ENCODE peak calls at places on chromosome 5, in ten cellular contexts. One of them, this sample, is unnamed.

GRCh38 chr5:139287890-139288635 is 5.5 kb upstream of the MATR3 start:
- DNase-seq in mucosa of descending colon: no peak
- DNase-seq in fibroblast of mammary gland: peak; percentile 38
- DNase-seq in sigmoid colon: no peak
- DNase-seq in body of pancreas: no peak
- DNase-seq in GM23338: no peak
- DNase-seq in fibroblast of pulmonary artery: peak; percentile 24
- DNase-seq in AG09319: no peak
- DNase-seq in nephron progenitor cell: no peak
- DNase-seq in pancreas: no peak
- DNase-seq in this sample: no peak

GRCh38 chr5:95446009-95446408 is 54.8 kb downstream of the FAM81B start:
- DNase-seq in AG09319: peak; percentile 2
- DNase-seq in sigmoid colon: no peak
- DNase-seq in GM23338: no peak
- DNase-seq in pancreas: no peak
- DNase-seq in nephron progenitor cell: no peak
- DNase-seq in fibroblast of pulmonary artery: peak; percentile 77
- DNase-seq in body of pancreas: no peak
- DNase-seq in mucosa of descending colon: no peak
- DNase-seq in fibroblast of mammary gland: peak; percentile 14
- DNase-seq in this sample: peak; percentile 22

GRCh38 chr5:180399391-180399790 is 46.3 kb upstream of the GFPT2 start:
- DNase-seq in fibroblast of mammary gland: peak; percentile 53
- DNase-seq in AG09319: no peak
- DNase-seq in fibroblast of pulmonary artery: no peak
- DNase-seq in body of pancreas: no peak
- DNase-seq in pancreas: no peak
- DNase-seq in GM23338: no peak
- DNase-seq in mucosa of descending colon: no peak
- DNase-seq in sigmoid colon: no peak
- DNase-seq in nephron progenitor cell: no peak
- DNase-seq in this sample: no peak

GRCh38 chr5:16557477-16557876 is 59.3 kb downstream of the RETREG1 start:
- DNase-seq in fibroblast of mammary gland: no peak
- DNase-seq in AG09319: no peak
- DNase-seq in fibroblast of pulmonary artery: no peak
- DNase-seq in pancreas: no peak
- DNase-seq in sigmoid colon: no peak
- DNase-seq in body of pancreas: no peak
- DNase-seq in nephron progenitor cell: no peak
- DNase-seq in mucosa of descending colon: no peak
- DNase-seq in GM23338: no peak
- DNase-seq in this sample: no peak

GRCh38 chr5:141349917-141350619 is at the start of gene PCDHGB1:
- DNase-seq in pancreas: no peak
- DNase-seq in fibroblast of pulmonary artery: peak; percentile 66
- DNase-seq in sigmoid colon: no peak
- DNase-seq in nephron progenitor cell: peak; percentile 38
- DNase-seq in body of pancreas: peak; percentile 54
- DNase-seq in GM23338: peak; percentile 95
- DNase-seq in mucosa of descending colon: peak; percentile 42
- DNase-seq in AG09319: no peak
- DNase-seq in fibroblast of mammary gland: peak; percentile 60
- DNase-seq in this sample: peak; percentile 64

GRCh38 chr5:141647242-141647641 is 4.0 kb downstream of the FCHSD1 start:
- DNase-seq in pancreas: no peak
- DNase-seq in sigmoid colon: no peak
- DNase-seq in nephron progenitor cell: no peak
- DNase-seq in body of pancreas: no peak
- DNase-seq in fibroblast of pulmonary artery: no peak
- DNase-seq in AG09319: no peak
- DNase-seq in GM23338: no peak
- DNase-seq in mucosa of descending colon: no peak
- DNase-seq in fibroblast of mammary gland: no peak
- DNase-seq in this sample: no peak

GRCh38 chr5:17374973-17375844 is 122.8 kb upstream of the TAF11L2 start:
- DNase-seq in fibroblast of pulmonary artery: peak; percentile 48
- DNase-seq in GM23338: peak; percentile 73
- DNase-seq in AG09319: no peak
- DNase-seq in pancreas: no peak
- DNase-seq in fibroblast of mammary gland: peak; percentile 13
- DNase-seq in body of pancreas: peak; percentile 22
- DNase-seq in mucosa of descending colon: no peak
- DNase-seq in sigmoid colon: no peak
- DNase-seq in nephron progenitor cell: no peak
- DNase-seq in this sample: peak; percentile 66

GRCh38 chr5:74342948-74343682 is 297.4 kb downstream of the ENC1 start:
- DNase-seq in fibroblast of pulmonary artery: peak; percentile 47
- DNase-seq in GM23338: no peak
- DNase-seq in sigmoid colon: no peak
- DNase-seq in nephron progenitor cell: no peak
- DNase-seq in fibroblast of mammary gland: peak; percentile 30
- DNase-seq in body of pancreas: no peak
- DNase-seq in AG09319: no peak
- DNase-seq in pancreas: no peak
- DNase-seq in mucosa of descending colon: no peak
- DNase-seq in this sample: peak; percentile 59

GRCh38 chr5:150565868-150566267 is 57.9 kb downstream of the NDST1 start:
- DNase-seq in sigmoid colon: peak; percentile 22
- DNase-seq in body of pancreas: no peak
- DNase-seq in mucosa of descending colon: no peak
- DNase-seq in fibroblast of pulmonary artery: no peak
- DNase-seq in AG09319: no peak
- DNase-seq in pancreas: no peak
- DNase-seq in fibroblast of mammary gland: no peak
- DNase-seq in nephron progenitor cell: no peak
- DNase-seq in GM23338: no peak
- DNase-seq in this sample: no peak

GRCh38 chr5:150560401-150561191 is 52.7 kb downstream of the NDST1 start:
- DNase-seq in nephron progenitor cell: peak; percentile 91
- DNase-seq in fibroblast of mammary gland: peak; percentile 84
- DNase-seq in GM23338: peak; percentile 96
- DNase-seq in AG09319: peak; percentile 68
- DNase-seq in sigmoid colon: peak; percentile 93
- DNase-seq in body of pancreas: peak; percentile 94
- DNase-seq in pancreas: peak; percentile 77
- DNase-seq in mucosa of descending colon: no peak
- DNase-seq in fibroblast of pulmonary artery: peak; percentile 92
- DNase-seq in this sample: peak; percentile 61

GRCh38 chr5:150561192-150561512 is 53.2 kb downstream of the NDST1 start:
- DNase-seq in nephron progenitor cell: no peak
- DNase-seq in pancreas: no peak
- DNase-seq in fibroblast of pulmonary artery: no peak
- DNase-seq in fibroblast of mammary gland: no peak
- DNase-seq in AG09319: no peak
- DNase-seq in body of pancreas: no peak
- DNase-seq in GM23338: no peak
- DNase-seq in sigmoid colon: no peak
- DNase-seq in mucosa of descending colon: no peak
- DNase-seq in this sample: no peak

GRCh38 chr5:150561571-150562295 is 53.8 kb downstream of the NDST1 start:
- DNase-seq in body of pancreas: no peak
- DNase-seq in mucosa of descending colon: no peak
- DNase-seq in GM23338: no peak
- DNase-seq in sigmoid colon: peak; percentile 44
- DNase-seq in pancreas: no peak
- DNase-seq in nephron progenitor cell: no peak
- DNase-seq in AG09319: no peak
- DNase-seq in fibroblast of mammary gland: no peak
- DNase-seq in fibroblast of pulmonary artery: no peak
- DNase-seq in this sample: no peak

GRCh38 chr5:150562832-150563231 is 54.9 kb downstream of the NDST1 start:
- DNase-seq in sigmoid colon: no peak
- DNase-seq in fibroblast of mammary gland: peak; percentile 74
- DNase-seq in nephron progenitor cell: peak; percentile 33
- DNase-seq in GM23338: peak; percentile 79
- DNase-seq in mucosa of descending colon: no peak
- DNase-seq in fibroblast of pulmonary artery: peak; percentile 84
- DNase-seq in AG09319: no peak
- DNase-seq in pancreas: no peak
- DNase-seq in body of pancreas: peak; percentile 50
- DNase-seq in this sample: peak; percentile 51
- TF ChIP-seq CTCF in sigmoid colon: no peak
- TF ChIP-seq CTCF in fibroblast of mammary gland: peak; percentile 71
- TF ChIP-seq CTCF in nephron progenitor cell: peak; percentile 56
- TF ChIP-seq CTCF in GM23338: peak; percentile 65
- TF ChIP-seq CTCF in mucosa of descending colon: peak; percentile 36
- TF ChIP-seq CTCF in fibroblast of pulmonary artery: peak; percentile 62
- TF ChIP-seq CTCF in AG09319: peak; percentile 46
- TF ChIP-seq CTCF in pancreas: peak; percentile 12
- TF ChIP-seq CTCF in body of pancreas: peak; percentile 13
- TF ChIP-seq CTCF in this sample: peak; percentile 38

DNA sequence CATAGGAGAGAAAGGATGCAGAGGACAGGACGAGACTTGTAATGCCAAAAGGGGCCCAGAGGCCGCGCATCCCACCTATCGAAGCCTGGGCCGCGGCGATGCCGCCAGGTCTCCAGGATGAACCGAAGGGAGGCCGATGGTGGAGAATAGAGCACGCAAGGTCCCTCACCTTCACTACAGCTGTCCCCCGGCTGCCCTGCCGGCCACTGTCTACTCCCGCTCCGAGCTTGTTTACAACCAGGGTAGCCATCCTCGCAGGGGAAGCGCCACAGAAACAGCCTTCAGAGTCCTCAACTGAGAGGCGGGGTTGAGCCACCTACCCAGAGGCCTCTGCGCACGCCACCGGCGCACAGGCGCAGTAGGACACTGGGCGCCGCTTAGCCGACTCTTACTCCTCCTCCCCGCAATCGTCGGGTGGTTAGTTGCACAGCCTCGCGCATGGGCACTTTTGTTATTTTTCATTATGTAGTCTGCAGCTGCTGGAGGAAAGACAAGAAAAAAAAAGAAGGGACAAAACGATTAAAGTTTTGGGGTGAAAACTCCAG is at the start of gene TRIM23:
- DNase-seq in GM23338: peak; percentile 93
- DNase-seq in fibroblast of pulmonary artery: peak; percentile 95
- DNase-seq in body of pancreas: peak; percentile 95
- DNase-seq in pancreas: peak; percentile 88
- DNase-seq in nephron progenitor cell: peak; percentile 88
- DNase-seq in fibroblast of mammary gland: peak; percentile 90
- DNase-seq in mucosa of descending colon: peak; percentile 93
- DNase-seq in AG09319: peak; percentile 78
- DNase-seq in sigmoid colon: peak; percentile 96
- DNase-seq in this sample: peak; percentile 91
- TF ChIP-seq CTCF in GM23338: no peak
- TF ChIP-seq CTCF in fibroblast of pulmonary artery: no peak
- TF ChIP-seq CTCF in body of pancreas: no peak
- TF ChIP-seq CTCF in pancreas: no peak
- TF ChIP-seq CTCF in nephron progenitor cell: no peak
- TF ChIP-seq CTCF in fibroblast of mammary gland: peak; percentile 6
- TF ChIP-seq CTCF in mucosa of descending colon: no peak
- TF ChIP-seq CTCF in AG09319: no peak
- TF ChIP-seq CTCF in sigmoid colon: no peak
- TF ChIP-seq CTCF in this sample: no peak

DNA sequence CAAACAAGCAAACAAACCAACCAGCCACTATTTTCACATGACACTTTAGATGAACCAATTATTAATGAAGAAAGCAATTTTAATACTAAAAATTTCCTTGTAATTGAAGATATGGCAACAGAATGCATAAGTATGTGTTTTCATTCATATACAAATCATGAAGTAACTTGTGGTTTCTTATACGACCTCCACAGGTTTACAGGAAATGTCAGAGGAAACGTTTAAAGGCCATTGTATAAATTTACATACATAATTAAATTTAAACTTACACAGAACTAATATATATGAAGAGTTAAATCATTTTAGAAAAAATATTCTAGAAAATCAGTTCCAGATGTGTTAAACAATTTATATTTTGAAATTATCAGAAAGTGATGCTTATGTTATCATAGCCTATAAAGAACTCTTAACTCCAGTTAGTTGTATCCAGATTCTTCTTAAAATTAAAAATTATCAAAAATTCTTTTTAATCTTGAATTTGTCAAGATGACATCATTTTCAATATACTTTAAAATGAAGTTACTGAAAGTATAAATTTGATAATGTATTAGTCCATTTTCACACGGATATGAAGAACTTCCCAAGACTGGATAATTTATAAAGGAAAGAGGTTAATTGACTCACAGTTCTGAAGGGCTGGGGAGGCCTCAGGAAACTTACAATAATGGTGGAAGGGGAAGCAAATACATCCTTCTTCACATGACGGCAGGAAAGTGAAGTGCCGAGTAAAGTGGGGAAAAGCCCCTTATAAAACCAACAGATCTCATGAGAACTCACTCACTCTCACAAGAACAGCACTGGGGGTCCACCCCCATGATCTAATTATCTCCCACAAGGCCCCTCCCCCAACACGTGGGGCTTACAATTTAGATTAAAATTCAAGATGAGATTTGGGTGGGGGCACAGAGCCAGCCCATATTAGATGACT is 192.0 kb downstream of the PIK3R1 start:
- DNase-seq in sigmoid colon: no peak
- DNase-seq in GM23338: no peak
- DNase-seq in body of pancreas: no peak
- DNase-seq in fibroblast of pulmonary artery: no peak
- DNase-seq in mucosa of descending colon: no peak
- DNase-seq in pancreas: no peak
- DNase-seq in fibroblast of mammary gland: no peak
- DNase-seq in AG09319: no peak
- DNase-seq in nephron progenitor cell: no peak
- DNase-seq in this sample: no peak
- TF ChIP-seq CTCF in sigmoid colon: no peak
- TF ChIP-seq CTCF in GM23338: no peak
- TF ChIP-seq CTCF in body of pancreas: no peak
- TF ChIP-seq CTCF in fibroblast of pulmonary artery: no peak
- TF ChIP-seq CTCF in mucosa of descending colon: no peak
- TF ChIP-seq CTCF in pancreas: no peak
- TF ChIP-seq CTCF in fibroblast of mammary gland: no peak
- TF ChIP-seq CTCF in AG09319: no peak
- TF ChIP-seq CTCF in nephron progenitor cell: no peak
- TF ChIP-seq CTCF in this sample: no peak

GRCh38 chr5:134038143-134038542 is 33.4 kb upstream of the VDAC1 start:
- DNase-seq in pancreas: no peak
- DNase-seq in nephron progenitor cell: no peak
- DNase-seq in mucosa of descending colon: no peak
- DNase-seq in fibroblast of pulmonary artery: no peak
- DNase-seq in AG09319: no peak
- DNase-seq in GM23338: no peak
- DNase-seq in fibroblast of mammary gland: no peak
- DNase-seq in body of pancreas: no peak
- DNase-seq in sigmoid colon: no peak
- DNase-seq in this sample: no peak

GRCh38 chr5:134043793-134044525 is 39.2 kb upstream of the VDAC1 start:
- DNase-seq in mucosa of descending colon: no peak
- DNase-seq in GM23338: no peak
- DNase-seq in fibroblast of mammary gland: no peak
- DNase-seq in body of pancreas: no peak
- DNase-seq in pancreas: no peak
- DNase-seq in sigmoid colon: no peak
- DNase-seq in AG09319: no peak
- DNase-seq in nephron progenitor cell: no peak
- DNase-seq in fibroblast of pulmonary artery: no peak
- DNase-seq in this sample: no peak

GRCh38 chr5:134037160-134037559 is 32.4 kb upstream of the VDAC1 start:
- DNase-seq in AG09319: no peak
- DNase-seq in pancreas: no peak
- DNase-seq in mucosa of descending colon: no peak
- DNase-seq in nephron progenitor cell: no peak
- DNase-seq in fibroblast of mammary gland: no peak
- DNase-seq in body of pancreas: no peak
- DNase-seq in GM23338: no peak
- DNase-seq in sigmoid colon: no peak
- DNase-seq in fibroblast of pulmonary artery: no peak
- DNase-seq in this sample: no peak

GRCh38 chr5:134046330-134046729 is 41.6 kb upstream of the VDAC1 start:
- DNase-seq in fibroblast of mammary gland: no peak
- DNase-seq in mucosa of descending colon: no peak
- DNase-seq in AG09319: no peak
- DNase-seq in nephron progenitor cell: no peak
- DNase-seq in fibroblast of pulmonary artery: no peak
- DNase-seq in sigmoid colon: no peak
- DNase-seq in GM23338: no peak
- DNase-seq in pancreas: no peak
- DNase-seq in body of pancreas: no peak
- DNase-seq in this sample: no peak

GRCh38 chr5:134041570-134042411 is 37.0 kb upstream of the VDAC1 start:
- DNase-seq in sigmoid colon: no peak
- DNase-seq in AG09319: no peak
- DNase-seq in GM23338: no peak
- DNase-seq in fibroblast of mammary gland: peak; percentile 20
- DNase-seq in nephron progenitor cell: no peak
- DNase-seq in fibroblast of pulmonary artery: no peak
- DNase-seq in pancreas: no peak
- DNase-seq in mucosa of descending colon: no peak
- DNase-seq in body of pancreas: no peak
- DNase-seq in this sample: no peak
- TF ChIP-seq CTCF in sigmoid colon: no peak
- TF ChIP-seq CTCF in AG09319: no peak
- TF ChIP-seq CTCF in GM23338: no peak
- TF ChIP-seq CTCF in fibroblast of mammary gland: no peak
- TF ChIP-seq CTCF in nephron progenitor cell: no peak
- TF ChIP-seq CTCF in fibroblast of pulmonary artery: no peak
- TF ChIP-seq CTCF in pancreas: no peak
- TF ChIP-seq CTCF in mucosa of descending colon: no peak
- TF ChIP-seq CTCF in body of pancreas: no peak
- TF ChIP-seq CTCF in this sample: no peak

This sample was measured in fibroblast of lung.